ENCODE peak calls at places on chromosomes 2 and 18, in seven cellular contexts. T is mesothelial cell of epicardium, S is upper lobe of left lung, Q is GM10248, N is omental fat pad, V is nephron progenitor cell, U is prostate gland. Z is an unnamed sample.

GRCh38 chr18:53944721-53945120 is 279.7 kb downstream of the MBD2 start:
- DNase-seq in N (no peak), Q (no peak), V (peak), U (no peak), S (no peak), T (no peak), Z (no peak)

GRCh38 chr2:83113953-83114352 is 1345.1 kb downstream of the SUCLG1 start:
- DNase-seq in V (no peak), T (no peak), N (no peak), S (no peak), U (no peak), Q (no peak), Z (no peak)

GRCh38 chr18:21897811-21898210 is 157.2 kb downstream of the MIB1 start:
- DNase-seq in Q (peak), S (no peak), T (no peak), N (no peak), U (peak), V (peak), Z (peak)

GRCh38 chr18:49898421-49898820 is 85.1 kb upstream of the ACAA2 start:
- DNase-seq in T (peak), V (peak), S (no peak), U (peak), N (peak), Q (peak), Z (peak)

GRCh38 chr2:180328795-180329422 is 321.8 kb upstream of the CWC22 start:
- DNase-seq in U (no peak), Q (no peak), N (no peak), V (no peak), T (no peak), S (no peak), Z (no peak)

GRCh38 chr2:19360266-19360665 is 1.8 kb upstream of the OSR1 start:
- DNase-seq in U (no peak), T (no peak), Q (no peak), N (no peak), S (no peak), V (no peak), Z (no peak)

GRCh38 chr18:78327643-78328042 is 652.0 kb upstream of the SALL3 start:
- DNase-seq in Q (no peak), N (no peak), V (no peak), U (no peak), S (no peak), T (no peak), Z (no peak)

GRCh38 chr2:32805104-32806095 is 141.4 kb upstream of the LTBP1 start:
- DNase-seq in S (no peak), N (no peak), U (no peak), Q (no peak), T (no peak), V (no peak), Z (no peak)

GRCh38 chr18:74029161-74029560 is 118.5 kb downstream of the FBXO15 start:
- DNase-seq in N (no peak), U (no peak), Q (no peak), V (no peak), T (no peak), S (no peak), Z (no peak)

GRCh38 chr2:185221-185620 is 78.6 kb downstream of the SH3YL1 start:
- DNase-seq in Q (no peak), N (no peak), S (no peak), V (no peak), U (no peak), T (no peak), Z (no peak)

GRCh38 chr2:119266091-119266589 is 42.5 kb downstream of the STEAP3 start:
- DNase-seq in S (no peak), T (no peak), Q (no peak), N (no peak), U (no peak), V (no peak), Z (no peak)

GRCh38 chr2:58762176-58762781 is 521.2 kb upstream of the FANCL start:
- DNase-seq in S (no peak), N (no peak), U (peak), T (peak), V (peak), Q (no peak), Z (peak)

GRCh38 chr2:187654535-187654934 is 100.3 kb upstream of the TFPI start:
- DNase-seq in U (no peak), T (no peak), Q (no peak), S (no peak), N (no peak), V (no peak), Z (no peak)

GRCh38 chr18:5979971-5980457 is 84.7 kb upstream of the TMEM200C start:
- DNase-seq in Q (peak), V (no peak), T (no peak), N (no peak), S (no peak), U (no peak), Z (no peak)

GRCh38 chr2:127254386-127254981 is 34.4 kb upstream of the CYP27C1 start:
- DNase-seq in Q (no peak), T (no peak), V (no peak), U (no peak), S (no peak), N (no peak), Z (no peak)

GRCh38 chr2:128300151-128300550 is 18.5 kb downstream of the HS6ST1 start:
- DNase-seq in Q (no peak), S (no peak), V (no peak), T (no peak), N (no peak), U (no peak), Z (no peak)

GRCh38 chr18:50870138-50870845 is 8.6 kb upstream of the ME2 start:
- DNase-seq in U (peak), T (no peak), N (no peak), Q (no peak), V (no peak), S (no peak), Z (no peak)

GRCh38 chr2:240208096-240208495 is 67.6 kb upstream of the OTOS start:
- DNase-seq in V (no peak), U (no peak), S (no peak), T (no peak), N (no peak), Q (no peak), Z (no peak)

DNA sequence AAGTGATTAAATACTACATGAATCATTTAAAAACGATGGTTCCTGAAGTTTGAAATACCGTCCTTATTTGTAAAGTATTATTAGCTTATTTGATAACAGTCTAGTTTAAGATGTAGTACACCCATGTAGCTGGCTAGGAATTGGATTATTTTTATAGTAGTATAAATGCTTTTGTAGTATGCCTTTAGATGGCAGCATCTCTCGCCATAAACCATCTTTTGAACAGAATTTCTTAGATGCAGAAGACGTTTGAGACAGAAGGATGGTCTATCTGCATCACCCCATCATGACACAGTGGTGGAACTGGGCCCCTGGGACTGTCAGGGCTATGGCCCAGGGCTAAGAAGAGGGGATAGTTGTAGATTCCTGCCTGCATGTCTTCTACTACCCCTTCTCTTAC is 152.7 kb downstream of the WDSUB1 start:
- DNase-seq in S (no peak), T (no peak), V (no peak), U (no peak), N (no peak), Q (no peak), Z (no peak)
- TF ChIP-seq CTCF in S (no peak), T (no peak), V (no peak), U (no peak), N (no peak), Q (no peak), Z (no peak)

DNA sequence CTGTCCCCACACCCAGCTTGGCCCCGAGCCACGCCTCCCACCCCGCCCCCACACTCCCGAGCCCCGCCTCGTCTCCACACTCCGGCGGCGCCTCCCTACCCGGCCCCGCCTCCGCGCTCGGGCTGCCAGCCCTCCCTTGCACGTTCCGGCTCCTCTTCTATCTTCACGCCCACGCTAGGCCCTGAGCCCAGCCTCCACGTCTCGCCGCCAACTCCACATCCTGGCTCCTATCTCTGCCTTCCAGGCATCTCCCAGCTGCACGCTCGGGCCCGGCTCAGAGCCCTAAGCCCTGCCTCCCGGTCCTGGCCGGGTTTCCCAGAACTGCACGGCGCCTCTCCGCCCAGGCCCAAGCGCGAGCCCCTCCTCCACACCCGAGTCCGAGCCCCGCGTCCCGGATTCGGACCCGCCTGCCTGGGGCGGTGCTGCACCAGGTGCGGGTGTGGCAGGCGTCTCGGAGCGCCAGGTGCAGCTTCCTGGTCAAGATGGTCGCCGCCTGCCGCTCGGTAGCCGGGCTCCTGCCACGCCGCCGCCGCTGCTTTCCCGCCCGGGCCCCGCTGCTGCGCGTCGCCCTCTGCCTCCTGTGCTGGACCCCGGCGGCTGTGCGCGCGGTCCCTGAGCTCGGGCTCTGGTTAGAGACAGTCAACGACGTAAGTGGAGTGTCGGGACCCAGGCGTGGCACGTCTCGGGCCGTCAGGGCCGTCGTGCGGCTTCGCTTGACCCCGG is at the start of gene TMEM87B:
- DNase-seq in Q (peak), V (peak), S (peak), U (peak), N (peak), T (peak), Z (peak)
- TF ChIP-seq CTCF in Q (no peak), V (no peak), S (no peak), U (no peak), N (no peak), T (no peak), Z (no peak)

GRCh38 chr2:155250800-155251199 is 552.3 kb downstream of the KCNJ3 start:
- DNase-seq in U (no peak), N (no peak), V (no peak), Q (no peak), S (no peak), T (no peak), Z (no peak)
- TF ChIP-seq CTCF in U (no peak), N (no peak), V (peak), Q (peak), S (no peak), T (no peak), Z (peak)

GRCh38 chr2:47311764-47312503 is 91.0 kb upstream of the MSH2 start:
- DNase-seq in T (no peak), U (no peak), V (no peak), N (no peak), Q (no peak), S (no peak), Z (no peak)

GRCh38 chr2:47313728-47314127 is 89.2 kb upstream of the MSH2 start:
- DNase-seq in S (no peak), N (no peak), U (no peak), V (no peak), T (no peak), Q (no peak), Z (no peak)

GRCh38 chr2:47310801-47311560 is 92.0 kb upstream of the MSH2 start:
- DNase-seq in S (peak), T (no peak), U (no peak), V (no peak), N (no peak), Q (no peak), Z (peak)

GRCh38 chr2:47312504-47312875 is 90.5 kb upstream of the MSH2 start:
- DNase-seq in T (no peak), U (no peak), N (no peak), Q (no peak), S (no peak), V (no peak), Z (no peak)

GRCh38 chr2:47313141-47313691 is 89.7 kb upstream of the MSH2 start:
- DNase-seq in Q (no peak), U (no peak), V (no peak), S (no peak), N (no peak), T (no peak), Z (no peak)
- TF ChIP-seq CTCF in Q (no peak), U (no peak), V (no peak), S (no peak), N (no peak), T (no peak), Z (no peak)

GRCh38 chr2:186554850-186555785 is 34.7 kb upstream of the ITGAV start:
- DNase-seq in V (no peak), S (no peak), N (no peak), T (no peak), U (no peak), Q (no peak), Z (no peak)
- TF ChIP-seq CTCF in V (no peak), S (no peak), N (no peak), T (no peak), U (no peak), Q (no peak), Z (no peak)

GRCh38 chr18:25351280-25351772 is 640 bp downstream of the ZNF521 start:
- DNase-seq in T (no peak), V (peak), Q (no peak), U (no peak), S (no peak), N (no peak), Z (no peak)
- TF ChIP-seq CTCF in T (no peak), V (no peak), Q (no peak), U (no peak), S (no peak), N (no peak), Z (no peak)